ENCODE peak calls at places on chromosomes 13 and 19, in six cellular contexts. H is Panc1, S is A673, C is gastrocnemius medialis, E is pancreas, X is thoracic aorta. R is an unnamed sample. For H3K9me3, the result is how much of the 10 kb centered on the place peaks cover.

GRCh38 chr19:53037101-53038097 is 7.1 kb upstream of the ERVV-2 start:
- DNase-seq in S (no peak), C (no peak), H (no peak), E (peak), X (no peak), R (no peak)

GRCh38 chr13:49791753-49792549 is 531 bp downstream of the KPNA3 start:
- DNase-seq in H (no peak), S (peak), E (peak), C (peak), X (no peak), R (peak)

GRCh38 chr13:28055362-28055761 is 45.0 kb downstream of the FLT3 start:
- DNase-seq in X (no peak), S (no peak), E (no peak), C (no peak), H (no peak), R (no peak)

GRCh38 chr13:43405457-43405856 is 381.3 kb downstream of the ENOX1 start:
- DNase-seq in C (no peak), E (no peak), S (no peak), X (no peak), H (no peak), R (no peak)

GRCh38 chr19:912181-913079 is 589 bp downstream of the R3HDM4 start:
- DNase-seq in E (peak), X (no peak), S (peak), C (no peak), H (no peak), R (no peak)

GRCh38 chr19:58551123-58551497 is 3.8 kb downstream of the CHMP2A start:
- DNase-seq in E (no peak), S (no peak), C (no peak), H (no peak), X (no peak), R (no peak)

GRCh38 chr13:28718538-28719226 is at the start of gene SLC46A3:
- DNase-seq in S (peak), E (peak), C (peak), H (peak), X (peak), R (peak)

GRCh38 chr13:45361596-45362206 is 20.7 kb upstream of the TPT1 start:
- DNase-seq in X (no peak), E (no peak), C (no peak), H (no peak), S (no peak), R (no peak)

GRCh38 chr13:23959231-23959862 is 62.0 kb upstream of the C1QTNF9B start:
- DNase-seq in X (no peak), C (no peak), S (no peak), E (no peak), H (no peak), R (no peak)

GRCh38 chr13:23736541-23736940 is 152.7 kb downstream of the MIPEP start:
- DNase-seq in X (no peak), E (no peak), S (no peak), C (no peak), H (no peak), R (no peak)

DNA sequence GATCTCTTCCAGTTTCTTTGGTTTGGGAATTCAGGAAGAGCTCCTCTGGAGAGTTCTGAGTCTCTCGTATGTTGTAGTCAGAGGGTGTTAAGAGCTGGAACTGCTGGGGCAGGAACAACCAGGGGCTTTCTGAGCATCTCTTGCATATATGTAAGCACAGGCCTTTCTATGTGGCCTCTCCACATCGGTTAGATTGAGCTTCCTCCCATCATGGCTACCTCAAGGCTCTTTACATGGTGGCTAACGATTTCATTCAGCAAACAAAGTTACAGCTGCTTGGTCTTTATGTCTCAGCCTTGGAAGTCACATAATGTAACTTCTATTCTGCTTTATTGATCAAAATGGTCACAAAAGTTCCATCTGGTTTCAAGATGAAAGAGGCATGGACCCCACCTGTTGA is 20.5 kb upstream of the PLAUR start:
- DNase-seq in X (no peak), E (no peak), S (no peak), H (no peak), C (no peak), R (no peak)
- TF ChIP-seq CTCF in X (no peak), E (no peak), S (no peak), H (no peak), C (no peak), R (no peak)

DNA sequence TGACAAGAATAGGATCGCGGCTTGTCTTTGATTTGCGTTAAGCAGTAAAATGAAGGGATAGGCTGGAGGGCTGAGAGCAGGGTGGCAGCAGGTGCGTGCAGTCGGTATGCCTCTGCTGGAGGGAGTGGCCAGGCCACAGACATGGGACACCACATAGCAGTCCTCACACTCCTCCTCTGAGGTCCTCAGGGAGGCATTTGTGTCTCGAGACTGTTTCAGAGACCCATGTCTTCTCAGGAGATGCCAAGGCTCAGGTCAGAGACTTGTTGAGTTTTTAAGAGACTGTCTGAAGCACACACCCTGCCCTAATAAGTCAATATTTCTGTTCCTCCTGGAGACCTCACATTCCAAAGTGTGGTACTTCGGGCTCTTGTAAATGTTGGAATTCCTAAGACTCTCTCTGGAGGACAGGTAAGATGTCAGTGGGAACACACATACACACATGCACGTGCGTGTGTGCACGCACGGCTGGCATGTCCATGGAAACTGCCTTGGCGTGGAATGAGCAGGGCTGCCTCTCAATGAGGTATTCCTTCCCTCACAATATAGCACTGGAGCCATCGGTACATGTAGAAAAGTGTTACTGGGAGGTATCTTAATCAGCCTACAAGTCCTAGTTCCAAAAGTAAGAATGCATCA is 46.4 kb downstream of the COL4A2 start:
- DNase-seq in E (no peak), X (no peak), S (no peak), H (no peak), C (no peak), R (no peak)
- H3K27ac ChIP-seq in E (no peak), X (peak), S (no peak), H (no peak), C (no peak), R (no peak)

GRCh38 chr19:43960411-43960810 is 9.4 kb downstream of the ZNF221 start:
- DNase-seq in S (no peak), H (no peak), X (no peak), C (no peak), E (no peak), R (no peak)

GRCh38 chr19:43950834-43951626 is at the start of gene ZNF221:
- DNase-seq in H (peak), S (peak), X (peak), C (peak), E (peak), R (peak)

GRCh38 chr19:43957891-43958290 is 6.9 kb downstream of the ZNF221 start:
- DNase-seq in H (no peak), S (no peak), X (no peak), C (no peak), E (no peak), R (no peak)

DNA sequence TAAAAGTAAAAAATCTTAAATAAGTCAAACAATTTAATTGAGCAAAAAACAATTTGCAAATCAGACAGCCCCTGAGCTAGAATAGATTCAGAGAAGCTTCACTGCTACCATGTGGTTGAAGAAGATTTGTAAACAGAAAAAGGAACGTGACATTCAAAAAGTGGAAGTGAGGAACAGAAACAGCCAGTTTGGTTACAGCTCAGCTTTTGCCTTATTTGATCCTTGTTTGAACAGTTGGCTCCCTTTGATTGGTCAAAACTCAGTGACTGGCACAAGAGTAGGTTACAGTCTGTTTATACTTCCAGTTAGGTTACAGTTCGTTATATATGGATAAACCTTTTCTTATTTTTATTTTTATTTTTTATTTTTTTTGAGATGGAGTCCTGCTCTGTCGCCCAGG is 5.8 kb downstream of the ZNF221 start:
- DNase-seq in C (no peak), H (no peak), E (no peak), S (no peak), X (no peak), R (no peak)
- H3K9me3 ChIP-seq in C (under half), H (under half), E (under half), S (under half), X (half or more), R (under half)

DNA sequence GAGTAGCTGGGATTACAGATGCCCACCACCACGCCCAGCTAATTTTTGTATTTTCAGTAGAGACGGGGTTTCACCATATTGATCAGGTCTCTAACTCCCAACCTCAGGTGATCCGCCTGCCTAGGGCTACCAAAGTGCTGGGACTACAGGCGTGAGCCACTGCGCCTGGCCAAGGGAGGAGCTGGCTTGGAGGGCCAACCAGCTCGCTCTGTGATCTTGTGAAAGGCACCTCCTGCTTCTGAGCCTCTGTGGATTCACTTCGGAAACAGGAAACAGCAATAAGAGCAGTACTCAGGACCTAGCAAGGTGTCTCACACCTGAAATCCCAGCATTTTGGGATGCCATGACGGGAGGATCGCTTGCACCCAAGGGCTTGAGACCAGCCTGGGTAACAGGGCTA is 2.0 kb upstream of the ELL start:
- DNase-seq in H (no peak), X (no peak), S (no peak), C (no peak), E (no peak), R (no peak)
- TF ChIP-seq CTCF in H (no peak), X (no peak), S (no peak), C (no peak), E (no peak), R (no peak)

GRCh38 chr19:39379865-39380399 is 11.0 kb downstream of the PAF1 start:
- DNase-seq in H (no peak), S (no peak), X (no peak), C (no peak), E (no peak), R (no peak)

GRCh38 chr19:39381910-39382611 is 8.8 kb downstream of the PAF1 start:
- DNase-seq in X (no peak), S (no peak), E (no peak), H (no peak), C (no peak), R (no peak)

GRCh38 chr19:39382991-39383828 is 7.7 kb downstream of the PAF1 start:
- DNase-seq in C (no peak), H (no peak), X (no peak), S (no peak), E (no peak), R (no peak)

GRCh38 chr19:39377373-39378362 is 13.2 kb downstream of the PAF1 start:
- DNase-seq in E (no peak), H (no peak), C (no peak), X (no peak), S (no peak), R (no peak)

GRCh38 chr19:39380521-39381502 is 10.1 kb downstream of the PAF1 start:
- DNase-seq in C (no peak), X (no peak), S (no peak), E (no peak), H (no peak), R (no peak)
- H3K27ac ChIP-seq in C (no peak), X (no peak), S (no peak), E (no peak), H (no peak), R (no peak)

GRCh38 chr19:3632739-3633558 is 6.4 kb upstream of the CACTIN start:
- DNase-seq in E (no peak), X (no peak), C (no peak), H (no peak), S (no peak), R (no peak)
- H3K9me3 ChIP-seq in E (under half), X (under half), C (under half), H (under half), S (under half), R (under half)